ENCODE peak calls at places on chromosomes 3 and 15, in seven cellular contexts. W is SJSA1, X is OCI-LY7, P is cardiac muscle cell, Y is fibroblast of lung, E is hepatocyte, D is left ventricle myocardium inferior. S is an unnamed sample.

GRCh38 chr15:80674245-80674614 is 20.9 kb upstream of the ABHD17C start:
- DNase-seq in W (no peak), D (no peak), E (no peak), X (no peak), Y (peak), P (peak), S (no peak)

GRCh38 chr3:5258526-5258925 is 71.0 kb downstream of the EDEM1 start:
- DNase-seq in Y (no peak), W (no peak), X (no peak), P (no peak), E (no peak), D (no peak), S (no peak)

GRCh38 chr3:152331975-152332374 is 63.2 kb downstream of the MBNL1 start:
- DNase-seq in P (no peak), D (no peak), W (no peak), Y (no peak), X (no peak), E (no peak), S (no peak)

GRCh38 chr3:30659270-30660127 is 53.1 kb downstream of the TGFBR2 start:
- DNase-seq in P (peak), W (peak), X (no peak), D (no peak), E (peak), Y (peak), S (no peak)

GRCh38 chr3:48990636-48991421 is 788 bp downstream of the P4HTM start:
- DNase-seq in D (no peak), E (peak), X (peak), W (peak), P (peak), Y (peak), S (no peak)

GRCh38 chr3:157119369-157119951 is 40.5 kb downstream of the CCNL1 start:
- DNase-seq in D (no peak), P (no peak), X (no peak), E (no peak), W (no peak), Y (no peak), S (no peak)

GRCh38 chr3:178159691-178160090 is 376.5 kb upstream of the KCNMB2 start:
- DNase-seq in D (no peak), P (peak), X (no peak), W (no peak), E (no peak), Y (no peak), S (no peak)

GRCh38 chr15:23567921-23568320 is 2.4 kb downstream of the MKRN3 start:
- DNase-seq in P (no peak), X (no peak), Y (no peak), D (no peak), E (no peak), W (no peak), S (no peak)

GRCh38 chr3:125052671-125053303 is 3.0 kb downstream of the HEG1 start:
- DNase-seq in W (peak), X (no peak), D (no peak), Y (peak), E (no peak), P (peak), S (no peak)

GRCh38 chr15:86611392-86612040 is 531.8 kb downstream of the AGBL1 start:
- DNase-seq in Y (peak), E (peak), D (no peak), P (no peak), W (peak), X (no peak), S (no peak)

GRCh38 chr15:57554821-57555185 is 36.9 kb upstream of the MYZAP start:
- DNase-seq in D (no peak), W (no peak), Y (no peak), E (no peak), P (no peak), X (no peak), S (no peak)

GRCh38 chr3:195693428-195694216 is 27.2 kb upstream of the MUC20 start:
- DNase-seq in X (no peak), W (no peak), D (no peak), E (no peak), Y (no peak), P (no peak), S (no peak)

GRCh38 chr15:40251455-40252140 is 12.7 kb downstream of the PAK6 start:
- DNase-seq in P (no peak), E (no peak), D (peak), W (no peak), Y (no peak), X (no peak), S (peak)

GRCh38 chr15:85831415-85832113 is 36.8 kb upstream of the KLHL25 start:
- DNase-seq in D (peak), E (peak), P (peak), Y (peak), W (peak), X (peak), S (peak)

GRCh38 chr3:186311431-186311830 is 50.6 kb downstream of the DGKG start:
- DNase-seq in P (no peak), X (no peak), E (no peak), Y (no peak), W (no peak), D (no peak), S (no peak)

GRCh38 chr3:65593780-65594752 is 444.7 kb downstream of the MAGI1 start:
- DNase-seq in E (no peak), W (no peak), Y (no peak), X (no peak), P (no peak), D (no peak), S (no peak)

GRCh38 chr15:98034731-98035130 is 74.2 kb downstream of the ARRDC4 start:
- DNase-seq in X (no peak), W (no peak), D (no peak), P (no peak), E (no peak), Y (no peak), S (no peak)

GRCh38 chr3:170790591-170790990 is 79.4 kb downstream of the RPL22L1 start:
- DNase-seq in W (no peak), X (no peak), P (no peak), E (no peak), Y (no peak), D (no peak), S (no peak)

GRCh38 chr3:57655727-57656126 is 37.1 kb downstream of the DENND6A start:
- DNase-seq in D (no peak), X (no peak), Y (no peak), W (no peak), P (no peak), E (no peak), S (no peak)

GRCh38 chr3:55416381-55416821 is 70.7 kb downstream of the WNT5A start:
- DNase-seq in D (no peak), W (peak), X (no peak), E (peak), P (peak), Y (peak), S (no peak)

GRCh38 chr3:125142418-125142778 is 70.2 kb downstream of the SLC12A8 start:
- DNase-seq in X (no peak), D (no peak), W (no peak), P (no peak), E (no peak), Y (no peak), S (no peak)

GRCh38 chr15:41501961-41502786 is 8.5 kb downstream of the ITPKA start:
- DNase-seq in W (no peak), P (no peak), Y (no peak), E (no peak), D (no peak), X (no peak), S (no peak)

GRCh38 chr3:196772102-196772501 is 32.4 kb downstream of the PAK2 start:
- DNase-seq in X (peak), D (no peak), Y (no peak), E (no peak), P (no peak), W (no peak), S (no peak)

GRCh38 chr3:193744822-193745684 is 152.0 kb downstream of the OPA1 start:
- DNase-seq in W (no peak), Y (peak), P (peak), D (no peak), X (no peak), E (peak), S (no peak)
- H3K27ac ChIP-seq in W (no peak), Y (no peak), P (no peak), D (no peak), X (peak), E (peak), S (no peak)

GRCh38 chr3:71509024-71509423 is 74.5 kb downstream of the FOXP1 start:
- DNase-seq in E (no peak), P (no peak), W (no peak), Y (no peak), X (no peak), D (no peak), S (no peak)
- H3K4me3 ChIP-seq in E (no peak), P (no peak), W (no peak), Y (no peak), X (no peak), D (no peak), S (no peak)

GRCh38 chr3:71078199-71078598 is 505.3 kb downstream of the FOXP1 start:
- DNase-seq in D (no peak), X (no peak), P (no peak), E (no peak), Y (no peak), W (no peak), S (no peak)

GRCh38 chr3:71076361-71076997 is 507.0 kb downstream of the FOXP1 start:
- DNase-seq in E (no peak), P (peak), X (no peak), D (no peak), W (no peak), Y (peak), S (no peak)

GRCh38 chr3:71075481-71075880 is 508.0 kb downstream of the FOXP1 start:
- DNase-seq in W (no peak), D (no peak), Y (no peak), P (no peak), X (no peak), E (no peak), S (no peak)

GRCh38 chr3:71078723-71079525 is 504.6 kb downstream of the FOXP1 start:
- DNase-seq in E (no peak), D (no peak), W (no peak), X (no peak), Y (no peak), P (no peak), S (no peak)

DNA sequence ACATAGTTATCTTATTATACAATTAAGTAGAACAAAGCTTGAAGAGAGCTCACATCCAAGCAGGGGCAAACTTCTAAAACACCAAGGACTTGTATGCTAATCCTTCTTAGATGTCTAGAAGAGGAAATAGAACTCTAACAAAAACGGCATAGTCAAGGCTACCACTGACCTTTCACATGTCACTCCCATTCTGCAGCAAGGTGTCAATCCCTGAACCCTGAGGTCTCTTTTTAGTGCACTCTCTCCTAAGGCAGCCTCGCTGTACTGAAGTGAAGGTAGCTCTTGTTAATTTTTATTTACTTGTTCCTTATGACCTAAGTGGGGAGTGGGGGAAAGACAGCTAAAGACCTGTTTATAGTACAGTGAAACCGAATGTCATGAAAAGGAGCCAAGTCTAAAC is 506.5 kb downstream of the FOXP1 start:
- DNase-seq in P (no peak), Y (no peak), D (no peak), E (no peak), X (no peak), W (no peak), S (no peak)
- H3K27ac ChIP-seq in P (no peak), Y (peak), D (no peak), E (peak), X (no peak), W (no peak), S (no peak)

DNA sequence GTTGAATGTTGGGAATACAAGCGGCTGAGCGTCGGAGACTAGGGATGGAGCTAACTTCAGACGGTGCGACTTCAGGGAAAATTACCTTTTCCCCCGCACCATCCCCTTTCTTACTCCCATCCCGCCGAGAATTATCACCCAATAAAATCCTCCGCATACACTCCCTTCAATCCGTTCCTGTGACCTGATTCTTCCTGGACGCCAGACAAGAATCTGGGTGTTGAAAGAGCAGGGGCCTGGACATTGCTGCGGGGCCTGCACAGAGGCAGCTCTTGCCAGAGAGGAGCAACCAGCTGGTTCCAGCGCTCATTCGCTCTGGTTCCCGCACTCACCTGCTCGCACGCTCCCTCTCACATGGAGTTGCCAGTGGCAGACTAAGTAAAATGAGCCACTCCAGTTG is 241.9 kb downstream of the ALCAM start:
- DNase-seq in Y (no peak), W (no peak), P (no peak), D (peak), X (no peak), E (peak), S (peak)
- H3K4me3 ChIP-seq in Y (no peak), W (no peak), P (no peak), D (no peak), X (no peak), E (no peak), S (no peak)

DNA sequence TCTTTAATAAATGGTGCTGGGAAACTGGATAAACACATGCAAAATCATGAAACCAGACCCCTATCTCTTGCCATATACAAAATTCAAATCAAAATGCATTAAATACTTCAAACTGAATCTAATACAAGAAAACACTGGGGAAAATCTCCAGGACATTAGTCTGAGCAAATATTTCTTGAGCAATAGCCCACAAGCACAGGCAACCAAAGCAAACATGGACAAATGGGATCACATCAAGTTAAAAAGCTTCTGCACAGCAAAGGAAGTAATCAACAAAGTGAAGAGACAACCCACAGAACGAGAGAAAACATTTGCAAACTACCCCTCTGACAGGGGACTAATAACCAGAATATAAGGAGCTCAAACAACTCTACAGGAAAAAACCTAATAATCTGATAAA is 6.3 kb downstream of the ANKRD28 start:
- DNase-seq in P (no peak), E (no peak), Y (no peak), W (no peak), D (no peak), X (no peak), S (no peak)
- H3K27ac ChIP-seq in P (no peak), E (no peak), Y (no peak), W (no peak), D (no peak), X (no peak), S (no peak)